ENCODE peak calls at places on chromosomes 12 and 14, in four cellular contexts. N is H1, V is HepG2, K is K562. C is an unnamed sample.

GRCh38 chr12:49340971-49341776 is 4.2 kb upstream of the C1QL4 start:
- DNase-seq in N (no peak), V (no peak), K (no peak), C (no peak)

GRCh38 chr14:36981832-36982528 is 190.4 kb downstream of the SLC25A21 start:
- DNase-seq in N (no peak), V (no peak), K (no peak), C (no peak)

GRCh38 chr14:76595266-76595665 is 166.0 kb upstream of the VASH1 start:
- DNase-seq in N (no peak), V (no peak), K (no peak), C (no peak)

GRCh38 chr14:31420013-31420318 is 384 bp downstream of the HEATR5A start:
- DNase-seq in N (peak; percentile 81), V (peak; percentile 90), K (peak; percentile 59), C (no peak)

GRCh38 chr12:82835217-82835616 is 148.5 kb downstream of the TMTC2 start:
- DNase-seq in N (no peak), V (no peak), K (no peak), C (no peak)

GRCh38 chr12:97386133-97386581 is 76.4 kb upstream of the RMST start:
- DNase-seq in N (no peak), V (peak; percentile 21), K (no peak), C (no peak)

GRCh38 chr14:35883677-35884293 is 57.6 kb downstream of the BRMS1L start:
- DNase-seq in N (no peak), V (peak; percentile 50), K (no peak), C (no peak)

GRCh38 chr14:77044776-77045569 is 16.5 kb upstream of the IRF2BPL start:
- DNase-seq in N (no peak), V (peak; percentile 74), K (no peak), C (no peak)

GRCh38 chr12:59780605-59781135 is 184.8 kb downstream of the SLC16A7 start:
- DNase-seq in N (no peak), V (peak; percentile 7), K (no peak), C (no peak)

GRCh38 chr14:20711275-20712069 is 22.9 kb downstream of the ANG start:
- DNase-seq in N (no peak), V (no peak), K (no peak), C (no peak)

GRCh38 chr12:46159239-46159901 is 109.5 kb downstream of the SLC38A1 start:
- DNase-seq in N (no peak), V (no peak), K (no peak), C (no peak)

GRCh38 chr12:2256915-2257314 is 204.1 kb downstream of the CACNA1C start:
- DNase-seq in N (no peak), V (no peak), K (no peak), C (no peak)

GRCh38 chr14:60506462-60506984 is 2.4 kb upstream of the SIX6 start:
- DNase-seq in N (peak; percentile 53), V (no peak), K (no peak), C (no peak)

GRCh38 chr12:113634982-113635381 is 163.3 kb upstream of the LHX5 start:
- DNase-seq in N (no peak), V (no peak), K (no peak), C (no peak)

GRCh38 chr14:78970677-78971076 is 800.5 kb downstream of the NRXN3 start:
- DNase-seq in N (no peak), V (no peak), K (no peak), C (no peak)

GRCh38 chr12:43847427-43847826 is 11.5 kb downstream of the TMEM117 start:
- DNase-seq in N (no peak), V (no peak), K (no peak), C (no peak)

GRCh38 chr14:75783184-75783583 is 122.1 kb downstream of the TTLL5 start:
- DNase-seq in N (no peak), V (no peak), K (no peak), C (no peak)

GRCh38 chr14:85415015-85415712 is 114.8 kb upstream of the FLRT2 start:
- DNase-seq in N (peak; percentile 45), V (peak; percentile 64), K (no peak), C (no peak)

GRCh38 chr14:30673071-30673470 is 51.0 kb downstream of the SCFD1 start:
- DNase-seq in N (no peak), V (no peak), K (no peak), C (no peak)

GRCh38 chr14:60757617-60758016 is 23.1 kb downstream of the MNAT1 start:
- DNase-seq in N (no peak), V (no peak), K (no peak), C (no peak)

GRCh38 chr12:57603758-57604453 is 718 bp upstream of the DTX3 start:
- DNase-seq in N (peak; percentile 52), V (no peak), K (no peak), C (no peak)

DNA sequence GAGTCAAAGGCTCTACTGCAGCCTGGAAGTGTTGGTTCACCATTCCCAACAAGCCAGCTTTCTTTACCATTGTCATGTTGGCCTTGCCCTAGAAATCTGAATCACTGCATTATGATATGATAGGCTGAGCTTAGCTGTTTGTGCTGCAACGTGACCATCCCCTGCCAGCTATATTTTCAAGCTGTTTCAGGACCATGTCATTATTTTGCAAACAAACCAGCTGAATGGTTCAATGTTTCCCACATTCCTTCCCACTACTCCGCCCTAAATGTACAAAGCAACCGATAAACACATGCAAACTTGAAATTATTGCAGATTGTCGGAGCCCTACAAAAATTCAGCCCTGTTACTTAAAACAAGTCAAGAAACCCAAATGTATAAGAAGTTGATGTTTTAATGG is 136.1 kb downstream of the KICS2 start:
- DNase-seq in N (no peak), V (no peak), K (no peak), C (no peak)
- TF ChIP-seq BRCA1 in N (no peak), V (no peak), K (no peak), C (no peak)

DNA sequence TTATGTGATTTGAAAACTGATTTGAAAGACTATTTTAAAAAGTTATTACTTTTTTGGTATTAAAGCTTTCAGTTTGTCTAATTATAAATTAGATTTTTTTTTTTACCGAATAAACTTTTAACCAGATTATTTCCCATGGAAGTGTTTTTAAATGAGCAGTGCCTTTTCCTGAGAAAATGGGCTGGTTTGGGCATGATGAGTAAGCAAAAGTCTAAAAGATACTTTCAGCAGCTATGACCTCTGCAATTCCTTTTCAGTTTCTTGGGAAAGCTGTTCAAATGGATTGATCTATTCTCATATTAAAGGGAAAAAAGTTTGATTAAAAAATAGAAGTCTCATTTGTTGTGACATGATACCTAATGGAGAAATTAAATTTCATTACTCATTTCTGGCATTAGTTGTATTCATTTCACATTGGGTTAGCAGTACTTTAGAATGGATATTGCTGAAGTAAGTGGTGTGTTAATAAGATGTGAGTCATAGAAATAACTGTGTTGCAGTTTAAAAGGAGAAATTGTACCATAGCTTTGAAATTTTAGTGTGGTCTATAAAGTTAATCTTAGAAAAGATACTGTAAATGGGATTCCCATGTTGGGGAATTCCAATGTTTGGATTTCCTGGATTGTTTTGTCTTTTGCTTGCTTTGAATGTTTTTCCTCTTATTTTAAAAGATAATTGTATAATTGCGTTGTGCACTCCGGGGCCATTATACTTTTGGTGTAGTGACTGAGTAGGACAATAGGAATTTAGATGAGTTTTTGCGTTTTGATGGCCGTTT is 21.0 kb downstream of the KTN1 start:
- DNase-seq in N (no peak), V (no peak), K (no peak), C (no peak)
- TF ChIP-seq CREB1 in N (no peak), V (no peak), K (no peak), C (no peak)

GRCh38 chr12:120317258-120318105 is 10.1 kb downstream of the PLA2G1B start:
- DNase-seq in N (peak; percentile 100), V (peak; percentile 99), K (peak; percentile 99), C (peak; percentile 97)
- TF ChIP-seq POLR2A in N (no peak), V (peak; percentile 84), K (peak; percentile 93), C (peak; percentile 95)

GRCh38 chr12:105774037-105774436 is 364.7 kb downstream of the NUAK1 start:
- DNase-seq in N (no peak), V (no peak), K (no peak), C (no peak)

GRCh38 chr12:105773501-105773900 is 365.3 kb downstream of the NUAK1 start:
- DNase-seq in N (no peak), V (no peak), K (no peak), C (no peak)

GRCh38 chr12:105769486-105769885 is 369.3 kb downstream of the NUAK1 start:
- DNase-seq in N (no peak), V (no peak), K (no peak), C (no peak)

DNA sequence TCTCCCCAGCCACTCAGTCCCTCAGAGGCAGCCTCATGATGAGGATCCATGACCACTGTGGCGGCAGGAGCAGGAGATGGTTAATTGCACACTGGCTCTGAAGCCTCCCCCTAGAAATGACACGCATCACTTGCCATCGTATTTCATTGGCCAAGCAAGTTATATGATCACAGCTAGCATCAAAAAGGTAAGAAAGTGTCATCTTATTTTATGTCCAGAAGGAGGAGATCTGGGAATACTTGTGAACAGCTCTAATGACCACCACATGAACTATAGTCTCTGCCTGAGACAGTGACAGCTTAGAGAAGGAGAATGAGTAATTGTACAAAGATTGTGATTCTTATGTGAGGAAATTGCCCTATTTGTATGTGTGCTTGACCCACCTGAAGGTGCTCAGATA is 363.4 kb downstream of the NUAK1 start:
- DNase-seq in N (no peak), V (no peak), K (no peak), C (no peak)
- TF ChIP-seq BRCA1 in N (no peak), V (no peak), K (no peak), C (no peak)

C was measured in GM12878.